ENCODE peak calls at places on chromosomes 7 and 10, in eight cellular contexts. E, A, T, I, O, N, C and U are unnamed samples.

GRCh38 chr7:141356096-141356495 is 195.1 kb upstream of the AGK start:
- DNase-seq in E (no peak), A (no peak), T (peak), I (no peak), O (no peak), N (no peak), C (no peak), U (no peak)

GRCh38 chr10:6072215-6072941 is 10.2 kb upstream of the IL2RA start:
- DNase-seq in E (no peak), A (no peak), T (no peak), I (no peak), O (no peak), N (no peak), C (no peak), U (no peak)

GRCh38 chr10:75395955-75396860 is 5.4 kb downstream of the ZNF503 start:
- DNase-seq in E (peak), A (no peak), T (no peak), I (no peak), O (peak), N (no peak), C (peak), U (no peak)

GRCh38 chr7:51101111-51101757 is 215.4 kb downstream of the COBL start:
- DNase-seq in E (no peak), A (no peak), T (no peak), I (no peak), O (no peak), N (no peak), C (no peak), U (no peak)

GRCh38 chr7:95511716-95512260 is 26.0 kb downstream of the ASB4 start:
- DNase-seq in E (peak), A (peak), T (peak), I (peak), O (peak), N (no peak), C (peak), U (peak)

GRCh38 chr10:90769946-90770841 is 87.6 kb downstream of the HTR7 start:
- DNase-seq in E (no peak), A (no peak), T (no peak), I (no peak), O (no peak), N (no peak), C (no peak), U (no peak)

GRCh38 chr7:20298486-20298901 is 32.2 kb upstream of the ITGB8 start:
- DNase-seq in E (peak), A (no peak), T (peak), I (no peak), O (peak), N (no peak), C (no peak), U (no peak)

GRCh38 chr7:7567898-7568531 is 1.3 kb downstream of the MIOS start:
- DNase-seq in E (no peak), A (no peak), T (no peak), I (no peak), O (no peak), N (no peak), C (no peak), U (no peak)

GRCh38 chr7:44678468-44679179 is 70.0 kb upstream of the ZMIZ2 start:
- DNase-seq in E (peak), A (no peak), T (peak), I (no peak), O (peak), N (no peak), C (no peak), U (peak)

GRCh38 chr10:11225935-11226334 is 208.3 kb downstream of the CELF2 start:
- DNase-seq in E (no peak), A (no peak), T (no peak), I (no peak), O (no peak), N (no peak), C (no peak), U (no peak)

GRCh38 chr10:34522542-34522941 is 292.6 kb downstream of the PARD3 start:
- DNase-seq in E (no peak), A (no peak), T (no peak), I (no peak), O (peak), N (no peak), C (peak), U (peak)

GRCh38 chr10:14414901-14415300 is 84.2 kb upstream of the FRMD4A start:
- DNase-seq in E (peak), A (no peak), T (peak), I (no peak), O (peak), N (no peak), C (no peak), U (peak)

GRCh38 chr7:132618271-132618955 is 42.1 kb upstream of the PLXNA4 start:
- DNase-seq in E (peak), A (no peak), T (no peak), I (no peak), O (peak), N (no peak), C (peak), U (no peak)

GRCh38 chr7:123039269-123039668 is 43.8 kb upstream of the TAS2R16 start:
- DNase-seq in E (no peak), A (no peak), T (no peak), I (no peak), O (no peak), N (no peak), C (peak), U (no peak)

GRCh38 chr10:113735913-113736312 is 15.6 kb upstream of the PLEKHS1 start:
- DNase-seq in E (no peak), A (no peak), T (no peak), I (no peak), O (no peak), N (no peak), C (peak), U (no peak)

GRCh38 chr7:3301831-3302618 is 973 bp downstream of the SDK1 start:
- DNase-seq in E (no peak), A (no peak), T (peak), I (no peak), O (peak), N (no peak), C (peak), U (peak)

GRCh38 chr7:41312235-41312634 is 390.7 kb downstream of the INHBA start:
- DNase-seq in E (no peak), A (no peak), T (no peak), I (no peak), O (no peak), N (no peak), C (no peak), U (no peak)

GRCh38 chr7:121330053-121330833 is 1.4 kb downstream of the WNT16 start:
- DNase-seq in E (peak), A (no peak), T (no peak), I (no peak), O (peak), N (no peak), C (peak), U (no peak)
- TF ChIP-seq CTCF in E (no peak), A (no peak), T (no peak), I (no peak), O (no peak), N (no peak), C (no peak), U (no peak)

DNA sequence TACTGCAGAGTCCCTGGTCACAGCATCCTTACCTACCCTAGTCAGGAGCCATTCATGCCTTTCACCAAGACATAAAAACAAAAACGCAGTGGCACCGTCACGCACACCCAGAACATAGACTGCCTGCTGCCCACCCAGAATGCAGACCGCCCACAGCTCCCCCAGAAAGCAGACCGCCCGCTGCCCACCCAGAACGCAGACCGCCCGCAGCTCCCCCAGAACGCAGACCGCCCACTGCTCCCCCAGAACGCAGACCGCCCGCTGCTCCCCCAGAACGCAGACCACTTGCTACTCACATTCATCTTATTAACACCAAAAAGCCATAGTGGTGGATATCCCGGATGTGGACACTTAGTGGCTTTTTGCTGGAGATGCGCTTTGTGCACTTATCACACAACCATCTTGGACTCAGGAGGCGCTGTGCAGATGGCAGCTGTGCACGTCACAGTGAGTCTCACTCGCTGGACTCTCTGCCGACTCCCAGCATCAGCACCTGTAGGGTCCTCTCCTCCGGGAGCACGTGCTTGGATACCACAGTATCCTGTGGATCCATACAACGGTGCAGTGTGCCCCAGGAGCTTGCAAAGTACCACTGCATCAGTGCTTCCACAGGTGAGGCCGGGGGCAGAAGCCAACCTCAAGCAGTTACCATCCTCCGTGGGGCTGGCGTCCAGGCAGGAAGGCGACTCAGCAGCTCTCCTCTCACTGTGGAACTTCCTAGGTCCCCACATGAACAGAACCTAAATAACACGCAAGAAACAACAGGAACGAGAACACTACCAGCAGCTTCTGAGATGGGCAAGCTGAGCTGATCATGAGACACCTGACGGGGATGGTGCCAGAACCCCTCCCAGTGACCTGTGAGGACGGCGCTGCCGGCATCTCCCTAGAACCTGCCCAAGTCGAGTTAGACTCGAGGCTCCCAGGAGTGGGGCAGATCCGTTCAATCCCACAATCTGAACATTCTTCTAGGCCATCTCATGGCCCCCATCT is 161.0 kb downstream of the DIP2C start:
- DNase-seq in E (no peak), A (no peak), T (no peak), I (no peak), O (no peak), N (no peak), C (no peak), U (no peak)
- TF ChIP-seq CTCF in E (no peak), A (no peak), T (no peak), I (no peak), O (no peak), N (no peak), C (no peak), U (no peak)

GRCh38 chr7:40047661-40048060 is 86.8 kb downstream of the MPLKIP start:
- DNase-seq in E (no peak), A (no peak), T (no peak), I (no peak), O (no peak), N (no peak), C (no peak), U (no peak)
- TF ChIP-seq CTCF in E (peak), A (no peak), T (peak), I (no peak), O (peak), N (peak), C (no peak), U (peak)

GRCh38 chr7:129144834-129145668 is 544 bp downstream of the TSPAN33 start:
- DNase-seq in E (no peak), A (no peak), T (no peak), I (no peak), O (no peak), N (no peak), C (peak), U (no peak)
- TF ChIP-seq CTCF in E (peak), A (no peak), T (no peak), I (peak), O (peak), N (peak), C (peak), U (no peak)